ENCODE peak calls at places on chromosomes 11 and 22, in four cellular contexts. H is HCT116, E is neuronal stem cell, P is IMR-90. U is an unnamed sample.

GRCh38 chr22:37581534-37581933 is 1.6 kb upstream of the LGALS2 start:
- DNase-seq in E (no peak), P (no peak), H (no peak), U (peak; percentile 36)

GRCh38 chr11:96155627-96156378 is 187.2 kb downstream of the MAML2 start:
- DNase-seq in E (no peak), P (peak; percentile 97), H (peak; percentile 27), U (peak; percentile 98)

GRCh38 chr22:32175751-32176644 is 16.9 kb upstream of the C22orf42 start:
- DNase-seq in H (no peak), P (no peak), E (peak; percentile 44), U (no peak)

GRCh38 chr22:21981874-21982273 is 713 bp downstream of the TOP3B start:
- DNase-seq in P (no peak), H (no peak), E (no peak), U (peak; percentile 36)

GRCh38 chr22:40487663-40488249 is 117.4 kb downstream of the SGSM3 start:
- DNase-seq in H (no peak), P (peak; percentile 47), E (no peak), U (peak; percentile 58)

GRCh38 chr22:29023172-29023796 is 38.3 kb downstream of the C22orf31 start:
- DNase-seq in P (no peak), E (no peak), H (no peak), U (no peak)

GRCh38 chr11:3840289-3840869 is 380 bp downstream of the RHOG start:
- DNase-seq in P (no peak), E (peak; percentile 63), H (no peak), U (peak; percentile 38)

GRCh38 chr11:79269923-79270322 is 170.9 kb downstream of the TENM4 start:
- DNase-seq in E (no peak), H (no peak), P (no peak), U (no peak)

GRCh38 chr11:61011950-61012830 is 40.7 kb downstream of the CD6 start:
- DNase-seq in E (no peak), P (peak; percentile 16), H (no peak), U (no peak)

GRCh38 chr11:122778148-122778547 is 60.2 kb upstream of the CRTAM start:
- DNase-seq in E (no peak), H (no peak), P (peak; percentile 65), U (peak; percentile 70)

GRCh38 chr11:71250512-71251158 is 1.7 kb downstream of the SHANK2 start:
- DNase-seq in H (no peak), E (no peak), P (no peak), U (no peak)

GRCh38 chr11:57377098-57377497 is 3.9 kb downstream of the PRG3 start:
- DNase-seq in H (no peak), E (no peak), P (no peak), U (peak; percentile 33)

GRCh38 chr11:12164061-12165014 is 53.9 kb downstream of the MICAL2 start:
- DNase-seq in P (peak; percentile 91), E (no peak), H (peak; percentile 93), U (peak; percentile 88)

GRCh38 chr22:30270841-30271240 is 4.2 kb upstream of the OSM start:
- DNase-seq in H (no peak), E (no peak), P (peak; percentile 81), U (no peak)

GRCh38 chr11:79461144-79461543 is 20.3 kb upstream of the TENM4 start:
- DNase-seq in E (peak; percentile 21), H (peak; percentile 1), P (peak; percentile 51), U (peak; percentile 58)

GRCh38 chr11:111911563-111912401 is at the start of gene CRYAB:
- DNase-seq in H (no peak), E (no peak), P (peak; percentile 82), U (peak; percentile 98)

GRCh38 chr11:71542856-71543743 is 5.1 kb upstream of the KRTAP5-9 start:
- DNase-seq in H (no peak), P (no peak), E (no peak), U (peak; percentile 7)

GRCh38 chr11:43943931-43944751 is 1.7 kb downstream of the C11orf96 start:
- DNase-seq in E (no peak), H (no peak), P (peak; percentile 28), U (peak; percentile 47)

GRCh38 chr11:12602421-12602820 is 71.8 kb upstream of the TEAD1 start:
- DNase-seq in P (no peak), H (no peak), E (no peak), U (peak; percentile 37)

GRCh38 chr11:111372538-111372937 is 6.5 kb downstream of the POU2AF1 start:
- DNase-seq in E (no peak), P (no peak), H (no peak), U (no peak)

GRCh38 chr11:64564419-64564818 is 26.6 kb upstream of the SLC22A12 start:
- DNase-seq in H (no peak), E (no peak), P (no peak), U (no peak)

GRCh38 chr22:31723699-31724098 is 26.2 kb downstream of the PRR14L start:
- DNase-seq in E (no peak), H (no peak), P (no peak), U (no peak)

GRCh38 chr22:39239561-39240423 is 5.0 kb downstream of the PDGFB start:
- DNase-seq in H (no peak), P (no peak), E (no peak), U (no peak)

GRCh38 chr11:93740031-93740801 is 1.1 kb downstream of the TAF1D start:
- DNase-seq in H (no peak), P (peak; percentile 56), E (no peak), U (peak; percentile 67)

GRCh38 chr22:45330548-45330947 is 20.8 kb downstream of the FAM118A start:
- DNase-seq in E (no peak), P (no peak), H (no peak), U (no peak)

GRCh38 chr11:125948278-125949051 is 2.6 kb downstream of the VSIG10L2 start:
- DNase-seq in P (no peak), H (no peak), E (no peak), U (no peak)

GRCh38 chr22:47452184-47452583 is 689.7 kb downstream of the TBC1D22A start:
- DNase-seq in E (no peak), H (peak; percentile 68), P (no peak), U (no peak)

GRCh38 chr11:116336540-116336939 is 436.2 kb downstream of the BUD13 start:
- DNase-seq in H (no peak), P (no peak), E (no peak), U (no peak)

GRCh38 chr11:8870461-8871282 is 40.3 kb upstream of the AKIP1 start:
- DNase-seq in H (peak; percentile 68), P (peak; percentile 75), E (peak; percentile 58), U (peak; percentile 70)

GRCh38 chr11:121892863-121893262 is 223.2 kb downstream of the BLID start:
- DNase-seq in H (no peak), E (no peak), P (peak; percentile 56), U (peak; percentile 81)

GRCh38 chr11:614583-615452 is 932 bp downstream of the IRF7 start:
- DNase-seq in P (no peak), H (no peak), E (no peak), U (peak; percentile 44)

GRCh38 chr22:20298803-20299735 is 20.8 kb downstream of the DGCR6L start:
- DNase-seq in H (peak; percentile 71), E (peak; percentile 92), P (peak; percentile 67), U (peak; percentile 85)

GRCh38 chr11:12441081-12441801 is 63.9 kb downstream of the PARVA start:
- DNase-seq in H (no peak), E (no peak), P (peak; percentile 62), U (peak; percentile 67)

GRCh38 chr11:22670803-22671202 is 4.4 kb downstream of the GAS2 start:
- DNase-seq in E (no peak), H (no peak), P (peak; percentile 3), U (peak; percentile 1)

GRCh38 chr11:61056566-61056965 is 45.7 kb upstream of the CD5 start:
- DNase-seq in P (no peak), E (no peak), H (no peak), U (no peak)

GRCh38 chr22:26890870-26891269 is 233.5 kb downstream of the MIAT start:
- DNase-seq in H (peak; percentile 0), E (no peak), P (no peak), U (no peak)

GRCh38 chr11:82315093-82315492 is 418.6 kb downstream of the FAM181B start:
- DNase-seq in E (peak; percentile 20), P (no peak), H (no peak), U (peak; percentile 0)

GRCh38 chr11:128553662-128554392 is 33.5 kb downstream of the ETS1 start:
- DNase-seq in P (peak; percentile 32), H (no peak), E (no peak), U (peak; percentile 13)

GRCh38 chr11:5968394-5968793 is at the start of gene OR56A5:
- DNase-seq in H (no peak), P (no peak), E (no peak), U (no peak)

GRCh38 chr11:46694095-46694494 is 6.3 kb downstream of the ARHGAP1 start:
- DNase-seq in H (no peak), P (no peak), E (no peak), U (no peak)
- H3K9ac ChIP-seq in H (no peak overlapping the region), P (no peak overlapping the region), E (no peak overlapping the region), U (peak overlapping the region; percentile 33)

GRCh38 chr11:117874253-117874909 is 2.1 kb downstream of the FXYD6 start:
- DNase-seq in H (no peak), E (no peak), P (no peak), U (no peak)

GRCh38 chr11:117876049-117876340 is 463 bp downstream of the FXYD6 start:
- DNase-seq in H (no peak), E (no peak), P (no peak), U (no peak)

GRCh38 chr11:117876341-117877119 is at the start of gene FXYD6:
- DNase-seq in P (no peak), H (no peak), E (peak; percentile 85), U (peak; percentile 17)

GRCh38 chr11:117874910-117875396 is 1.5 kb downstream of the FXYD6 start:
- DNase-seq in E (no peak), P (no peak), H (no peak), U (no peak)

GRCh38 chr11:117875397-117876048 is 935 bp downstream of the FXYD6 start:
- DNase-seq in H (no peak), E (no peak), P (no peak), U (no peak)
- H3K4me3 ChIP-seq in H (no peak overlapping the region), E (peak overlapping the region; percentile 81), P (no peak overlapping the region), U (no peak overlapping the region)

GRCh38 chr11:33742249-33742851 is 6.1 kb upstream of the CD59 start:
- DNase-seq in P (no peak), H (no peak), E (no peak), U (peak; percentile 40)

GRCh38 chr11:33737362-33737821 is 1.2 kb upstream of the CD59 start:
- DNase-seq in H (no peak), P (no peak), E (no peak), U (peak; percentile 50)

GRCh38 chr11:33743291-33743690 is 7.1 kb upstream of the CD59 start:
- DNase-seq in P (no peak), E (no peak), H (no peak), U (no peak)

GRCh38 chr11:33736148-33736809 is at the start of gene CD59:
- DNase-seq in P (peak; percentile 88), E (peak; percentile 84), H (peak; percentile 76), U (peak; percentile 97)

DNA sequence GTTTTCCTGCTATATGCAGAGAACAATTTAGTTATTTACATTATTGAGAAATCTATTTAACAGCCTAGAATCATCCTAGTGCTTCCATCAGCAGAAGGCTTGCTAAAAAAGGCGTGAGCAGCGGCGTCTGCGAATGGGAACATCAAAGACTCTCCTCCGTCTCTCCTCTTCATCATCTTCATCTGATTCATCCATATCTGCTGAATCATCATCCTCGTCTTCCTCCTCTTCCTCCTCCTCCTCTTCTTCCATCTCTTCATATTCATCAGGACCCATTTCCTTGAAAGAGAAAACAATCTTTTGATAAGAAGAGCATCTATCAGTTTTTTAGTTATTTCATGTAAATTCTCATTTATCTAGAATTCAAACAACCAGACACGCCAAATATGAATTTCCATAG is 5.6 kb upstream of the CD59 start:
- DNase-seq in E (no peak), H (no peak), P (no peak), U (no peak)
- H3K9ac ChIP-seq in E (no peak overlapping the region), H (no peak overlapping the region), P (no peak overlapping the region), U (no peak overlapping the region)

GRCh38 chr22:49999063-49999900 is 13.3 kb downstream of the IL17REL start:
- DNase-seq in E (peak; percentile 45), P (no peak), H (no peak), U (peak; percentile 46)
- H3K4me3 ChIP-seq in E (no peak overlapping the region), P (no peak overlapping the region), H (no peak overlapping the region), U (no peak overlapping the region)

U was measured in GM23248.